ENCODE peak calls at places on chromosomes 13 and 19, in seven cellular contexts. G, E, S, W, U, A and Y are unnamed samples.

GRCh38 chr13:49711218-49711863 is 20.1 kb upstream of the EBPL start:
- DNase-seq in G (peak; percentile 96), E (no peak), A (no peak), S (no peak), U (peak; percentile 95), W (peak; percentile 21), Y (no peak)

GRCh38 chr13:97616385-97616784 is 182.4 kb downstream of the RAP2A start:
- DNase-seq in S (no peak), E (no peak), U (no peak), A (no peak), G (no peak), W (no peak), Y (no peak)

GRCh38 chr13:30382836-30383525 is 39.3 kb upstream of the UBE2L5 start:
- DNase-seq in G (no peak), S (no peak), A (no peak), U (no peak), W (no peak), E (no peak), Y (no peak)

GRCh38 chr19:54257116-54257480 is at the start of gene LILRB5:
- DNase-seq in U (no peak), G (no peak), E (no peak), A (no peak), W (no peak), S (no peak), Y (no peak)

GRCh38 chr13:85148009-85148408 is 651.2 kb downstream of the SLITRK6 start:
- DNase-seq in A (no peak), G (no peak), S (no peak), W (no peak), U (no peak), E (peak; percentile 17), Y (peak; percentile 64)

GRCh38 chr19:45517641-45518468 is 10.6 kb downstream of the VASP start:
- DNase-seq in W (peak; percentile 94), E (no peak), G (no peak), S (no peak), A (no peak), U (no peak), Y (no peak)

GRCh38 chr19:3761382-3762129 is at the start of gene APBA3:
- DNase-seq in W (peak; percentile 97), E (peak; percentile 93), U (peak; percentile 89), G (peak; percentile 83), A (peak; percentile 79), S (peak; percentile 94), Y (peak; percentile 93)

GRCh38 chr19:6723108-6723618 is 2.7 kb upstream of the C3 start:
- DNase-seq in S (no peak), E (peak; percentile 63), U (peak; percentile 24), G (peak; percentile 10), W (no peak), A (no peak), Y (no peak)

GRCh38 chr13:30299746-30300145 is 7.6 kb downstream of the KATNAL1 start:
- DNase-seq in S (no peak), A (no peak), W (no peak), E (no peak), G (peak; percentile 35), U (no peak), Y (no peak)

GRCh38 chr13:20525601-20526544 is at the start of gene CRYL1:
- DNase-seq in E (peak; percentile 25), S (peak; percentile 45), G (peak; percentile 73), U (peak; percentile 72), A (no peak), W (peak; percentile 68), Y (peak; percentile 46)

GRCh38 chr13:24183741-24184182 is 23.2 kb downstream of the SPATA13 start:
- DNase-seq in U (no peak), A (no peak), S (no peak), W (no peak), E (no peak), G (no peak), Y (no peak)

GRCh38 chr19:4115050-4115817 is 8.7 kb downstream of the MAP2K2 start:
- DNase-seq in E (no peak), U (no peak), W (no peak), A (no peak), G (no peak), S (no peak), Y (no peak)

GRCh38 chr19:9721861-9722260 is 46.7 kb downstream of the ZNF846 start:
- DNase-seq in S (peak; percentile 26), A (no peak), G (no peak), U (no peak), W (no peak), E (peak; percentile 9), Y (peak; percentile 37)

GRCh38 chr19:30077851-30078355 is 135.9 kb downstream of the URI1 start:
- DNase-seq in E (no peak), S (no peak), W (no peak), U (no peak), G (no peak), A (no peak), Y (no peak)

GRCh38 chr19:456547-457110 is 4.2 kb downstream of the SHC2 start:
- DNase-seq in E (no peak), U (no peak), G (no peak), W (no peak), S (no peak), A (no peak), Y (no peak)

GRCh38 chr19:46493236-46494114 is 2.2 kb downstream of the PNMA8B start:
- DNase-seq in E (peak; percentile 54), U (no peak), G (no peak), W (no peak), A (no peak), S (peak; percentile 53), Y (no peak)

GRCh38 chr13:109249780-109250528 is 536.4 kb downstream of the IRS2 start:
- DNase-seq in G (no peak), A (no peak), S (no peak), E (no peak), U (no peak), W (no peak), Y (no peak)

GRCh38 chr13:50375792-50376191 is 360.5 kb downstream of the KCNRG start:
- DNase-seq in U (peak; percentile 63), S (no peak), G (peak; percentile 68), A (no peak), W (no peak), E (no peak), Y (no peak)

GRCh38 chr19:6644796-6645195 is 25.2 kb downstream of the TNFSF14 start:
- DNase-seq in G (no peak), A (no peak), W (no peak), E (no peak), S (no peak), U (no peak), Y (no peak)

GRCh38 chr13:101916108-101916757 is 463.8 kb downstream of the ITGBL1 start:
- DNase-seq in G (no peak), A (peak; percentile 43), S (peak; percentile 77), E (peak; percentile 74), U (peak; percentile 7), W (no peak), Y (peak; percentile 56)

GRCh38 chr13:70613295-70613694 is 505.0 kb upstream of the KLHL1 start:
- DNase-seq in E (no peak), U (peak; percentile 13), G (no peak), A (no peak), S (no peak), W (no peak), Y (no peak)

GRCh38 chr13:54733639-54734038 is 1705.0 kb downstream of the OLFM4 start:
- DNase-seq in G (no peak), S (peak; percentile 49), E (peak; percentile 87), A (peak; percentile 2), W (peak; percentile 4), U (no peak), Y (peak; percentile 12)

GRCh38 chr19:6100284-6100915 is 9.9 kb downstream of the RFX2 start:
- DNase-seq in A (no peak), W (no peak), U (peak; percentile 28), E (no peak), G (no peak), S (no peak), Y (no peak)

GRCh38 chr13:97327521-97328221 is 105.5 kb downstream of the MBNL2 start:
- DNase-seq in A (no peak), S (no peak), W (no peak), G (peak; percentile 16), U (no peak), E (no peak), Y (no peak)

DNA sequence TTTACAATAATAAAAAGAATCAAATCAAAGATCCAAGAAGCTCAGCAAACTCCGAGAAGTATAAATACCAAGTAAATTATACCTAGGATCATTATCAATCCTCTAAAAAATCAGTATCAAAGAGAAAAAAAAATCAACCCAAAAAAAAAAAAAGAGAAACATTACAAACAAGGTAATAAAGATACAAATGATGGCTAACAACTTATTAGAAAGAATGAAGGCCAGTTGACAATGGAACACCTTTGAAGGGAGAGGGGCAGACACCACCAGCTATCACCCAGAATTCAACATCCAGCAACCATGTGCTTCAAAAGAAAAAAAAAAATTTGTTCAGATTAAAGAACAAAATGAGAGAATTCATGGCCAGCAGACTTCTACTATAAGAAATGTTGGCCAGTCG is 77.2 kb downstream of the ABCC4 start:
- DNase-seq in A (no peak), U (no peak), E (no peak), S (no peak), G (no peak), W (no peak), Y (no peak)
- H2BK5ac ChIP-seq in A (no peak overlapping the region), U (no peak overlapping the region), E (no peak overlapping the region), S (no peak overlapping the region), G (no peak overlapping the region), W (no peak overlapping the region), Y (no peak overlapping the region)

GRCh38 chr19:1554968-1555801 is 12.9 kb downstream of the MEX3D start:
- DNase-seq in U (no peak), G (no peak), S (no peak), W (no peak), A (no peak), E (no peak), Y (no peak)
- H4K8ac ChIP-seq in U (peak overlapping the region; percentile 73), G (no peak overlapping the region), S (no peak overlapping the region), W (no peak overlapping the region), A (no peak overlapping the region), E (no peak overlapping the region), Y (no peak overlapping the region)

DNA sequence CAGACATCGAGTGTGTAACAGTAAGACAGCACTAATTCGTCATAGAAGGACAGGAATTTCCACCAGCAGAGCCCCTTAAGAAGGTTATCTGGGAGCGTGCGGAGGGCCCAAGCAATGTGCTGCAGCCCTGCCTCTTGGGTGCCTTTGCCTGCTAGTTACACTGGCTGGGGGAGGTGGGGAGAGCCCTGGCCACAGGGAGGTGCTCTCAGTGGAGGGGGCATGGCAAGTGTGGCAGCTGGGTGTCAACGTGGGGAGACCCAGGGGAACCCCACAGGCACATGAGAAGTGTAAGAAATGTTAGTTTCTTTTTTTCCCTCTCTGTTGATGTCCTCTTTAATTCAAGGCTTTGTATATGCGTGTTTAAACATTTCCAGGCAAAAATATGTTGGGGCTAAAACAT is 50.9 kb upstream of the TMTC4 start:
- DNase-seq in G (no peak), S (no peak), E (no peak), U (no peak), W (no peak), A (no peak), Y (no peak)
- H2BK5ac ChIP-seq in G (no peak overlapping the region), S (no peak overlapping the region), E (no peak overlapping the region), U (no peak overlapping the region), W (no peak overlapping the region), A (no peak overlapping the region), Y (no peak overlapping the region)

GRCh38 chr13:31703780-31704179 is 35.5 kb upstream of the RXFP2 start:
- DNase-seq in E (no peak), A (no peak), W (no peak), G (no peak), S (no peak), U (no peak), Y (no peak)

DNA sequence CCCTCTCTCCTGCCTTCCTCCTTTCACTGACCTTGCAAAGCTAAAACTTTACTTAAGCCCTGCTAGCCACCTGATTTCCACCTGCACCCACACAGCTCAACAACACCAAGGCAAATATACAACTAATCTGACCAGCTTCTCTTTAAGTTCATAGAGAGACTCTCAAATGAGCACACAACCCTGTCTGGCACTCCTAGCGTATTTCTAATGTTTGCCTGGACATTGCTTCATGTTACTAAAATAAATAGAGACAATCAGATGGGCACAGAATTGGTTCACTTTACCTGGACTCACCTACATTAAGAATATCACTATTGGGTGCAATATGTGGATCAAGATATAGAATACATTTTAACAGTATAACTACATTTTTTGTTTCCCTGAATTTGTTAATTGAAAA is 33.2 kb upstream of the RXFP2 start:
- DNase-seq in G (no peak), A (no peak), U (no peak), W (no peak), S (no peak), E (no peak), Y (no peak)
- H4K8ac ChIP-seq in G (no peak overlapping the region), A (no peak overlapping the region), U (no peak overlapping the region), W (no peak overlapping the region), S (no peak overlapping the region), E (no peak overlapping the region), Y (no peak overlapping the region)